ENCODE peak calls at places on chromosomes 4 and X, in seven cellular contexts. I is transverse colon; E is naive thymus-derived CD4-positive, alpha-beta T cell; N is lower leg skin; U is left ventricle myocardium inferior; O is right lobe of liver; R is mucosa of descending colon. B is an unnamed sample.

GRCh38 chrX:154490021-154490413 is 412 bp downstream of the SLC10A3 start:
- DNase-seq in I (peak; percentile 30), E (no peak), N (no peak), U (no peak), O (no peak), R (peak; percentile 72), B (no peak)

GRCh38 chr4:89558147-89558546 is 250.5 kb upstream of the GPRIN3 start:
- DNase-seq in I (no peak), E (no peak), N (no peak), U (no peak), O (no peak), R (no peak), B (no peak)

GRCh38 chr4:77236806-77237205 is 79.8 kb downstream of the CCNG2 start:
- DNase-seq in I (no peak), E (no peak), N (no peak), U (no peak), O (no peak), R (no peak), B (no peak)

GRCh38 chrX:152896450-152896849 is 1.4 kb upstream of the ZNF185 start:
- DNase-seq in I (no peak), E (no peak), N (no peak), U (no peak), O (no peak), R (no peak), B (no peak)

GRCh38 chr4:74423101-74423500 is 21.8 kb upstream of the AREG start:
- DNase-seq in I (no peak), E (no peak), N (no peak), U (peak; percentile 51), O (no peak), R (no peak), B (no peak)

GRCh38 chr4:8035371-8035780 is 95.7 kb upstream of the AFAP1 start:
- DNase-seq in I (no peak), E (no peak), N (no peak), U (no peak), O (no peak), R (peak; percentile 6), B (peak; percentile 25)

GRCh38 chr4:82744284-82744963 is 54.2 kb downstream of the SCD5 start:
- DNase-seq in I (no peak), E (no peak), N (no peak), U (no peak), O (no peak), R (no peak), B (peak; percentile 61)

GRCh38 chrX:104284407-104285000 is 29.8 kb upstream of the ESX1 start:
- DNase-seq in I (no peak), E (no peak), N (no peak), U (no peak), O (no peak), R (no peak), B (no peak)

GRCh38 chrX:31547416-31547815 is 475.6 kb upstream of the FTHL17 start:
- DNase-seq in I (no peak), E (no peak), N (no peak), U (no peak), O (no peak), R (no peak), B (no peak)

GRCh38 chr4:87505862-87506261 is 23.3 kb downstream of the SPARCL1 start:
- DNase-seq in I (no peak), E (no peak), N (no peak), U (no peak), O (no peak), R (no peak), B (no peak)

GRCh38 chr4:25863347-25863784 is 578 bp upstream of the SEL1L3 start:
- DNase-seq in I (peak; percentile 86), E (no peak), N (no peak), U (no peak), O (peak; percentile 56), R (peak; percentile 92), B (peak; percentile 60)

GRCh38 chr4:150415213-150415612 is 166.7 kb upstream of the MAB21L2 start:
- DNase-seq in I (no peak), E (no peak), N (no peak), U (no peak), O (no peak), R (no peak), B (no peak)

GRCh38 chr4:123649644-123650356 is 253.2 kb downstream of the SPRY1 start:
- DNase-seq in I (peak; percentile 38), E (no peak), N (peak; percentile 50), U (no peak), O (peak; percentile 24), R (no peak), B (peak; percentile 38)

GRCh38 chr4:184384810-184385557 is 89.4 kb downstream of the IRF2 start:
- DNase-seq in I (no peak), E (no peak), N (no peak), U (no peak), O (peak; percentile 43), R (no peak), B (no peak)

GRCh38 chr4:146192060-146192459 is 16.5 kb downstream of the LSM6 start:
- DNase-seq in I (peak; percentile 46), E (no peak), N (peak; percentile 49), U (peak; percentile 18), O (no peak), R (no peak), B (no peak)

GRCh38 chr4:84631573-84631972 is 48.6 kb downstream of the CDS1 start:
- DNase-seq in I (no peak), E (no peak), N (no peak), U (no peak), O (no peak), R (no peak), B (no peak)

GRCh38 chr4:128394778-128395177 is 107.2 kb upstream of the PGRMC2 start:
- DNase-seq in I (no peak), E (no peak), N (peak; percentile 60), U (no peak), O (no peak), R (no peak), B (no peak)
- H3K4me3 ChIP-seq in I (no peak overlapping the region), E (no peak overlapping the region), N (no peak overlapping the region), U (no peak overlapping the region), O (no peak overlapping the region), R (no peak overlapping the region), B (no peak overlapping the region)

DNA sequence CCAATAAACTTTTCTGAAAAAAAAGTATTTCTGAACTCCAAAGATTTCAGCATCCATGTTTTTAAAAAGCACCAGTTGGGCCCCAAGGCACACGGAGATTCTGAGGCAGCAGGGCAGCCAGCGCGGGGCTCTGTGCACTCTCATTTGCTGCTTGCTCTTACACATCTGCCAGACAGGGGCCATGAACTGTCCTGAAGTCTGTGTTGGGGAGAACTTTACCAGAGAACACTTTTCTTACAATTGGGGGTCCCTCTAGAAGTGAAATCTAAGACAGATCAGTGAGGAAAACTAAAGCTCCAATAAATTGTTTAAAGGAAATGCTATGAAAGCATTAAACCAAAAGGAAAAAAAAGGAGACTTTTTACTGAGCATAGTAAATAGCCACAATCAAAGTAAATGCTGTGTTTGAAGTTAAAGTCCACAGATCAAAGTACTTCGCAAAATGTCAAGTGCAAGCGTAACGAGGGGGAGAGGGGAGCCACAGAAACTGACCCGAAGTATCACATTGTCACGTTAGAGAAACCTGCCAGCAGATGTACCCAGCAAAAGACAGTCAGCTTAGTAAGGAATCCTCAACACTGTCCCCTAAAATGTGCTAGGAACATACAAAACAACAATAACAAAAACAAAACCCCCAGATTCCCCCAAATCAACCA is 37.8 kb downstream of the SORBS2 start:
- DNase-seq in I (no peak), E (no peak), N (no peak), U (no peak), O (peak; percentile 42), R (no peak), B (no peak)
- H3K4me3 ChIP-seq in I (peak overlapping the region; percentile 13), E (no peak overlapping the region), N (no peak overlapping the region), U (peak overlapping the region; percentile 65), O (peak overlapping the region; percentile 1), R (no peak overlapping the region), B (no peak overlapping the region)

GRCh38 chrX:119240356-119240755 is 4.3 kb downstream of the PGRMC1 start:
- DNase-seq in I (no peak), E (no peak), N (no peak), U (no peak), O (no peak), R (no peak), B (no peak)

GRCh38 chrX:119237526-119238035 is 1.5 kb downstream of the PGRMC1 start:
- DNase-seq in I (no peak), E (no peak), N (no peak), U (no peak), O (no peak), R (no peak), B (no peak)

GRCh38 chrX:119236599-119237525 is 777 bp downstream of the PGRMC1 start:
- DNase-seq in I (peak; percentile 50), E (peak; percentile 3), N (peak; percentile 30), U (peak; percentile 20), O (peak; percentile 48), R (peak; percentile 60), B (no peak)

GRCh38 chrX:119235872-119236598 is at the start of gene PGRMC1:
- DNase-seq in I (peak; percentile 84), E (peak; percentile 75), N (peak; percentile 73), U (peak; percentile 82), O (peak; percentile 87), R (peak; percentile 87), B (peak; percentile 85)

DNA sequence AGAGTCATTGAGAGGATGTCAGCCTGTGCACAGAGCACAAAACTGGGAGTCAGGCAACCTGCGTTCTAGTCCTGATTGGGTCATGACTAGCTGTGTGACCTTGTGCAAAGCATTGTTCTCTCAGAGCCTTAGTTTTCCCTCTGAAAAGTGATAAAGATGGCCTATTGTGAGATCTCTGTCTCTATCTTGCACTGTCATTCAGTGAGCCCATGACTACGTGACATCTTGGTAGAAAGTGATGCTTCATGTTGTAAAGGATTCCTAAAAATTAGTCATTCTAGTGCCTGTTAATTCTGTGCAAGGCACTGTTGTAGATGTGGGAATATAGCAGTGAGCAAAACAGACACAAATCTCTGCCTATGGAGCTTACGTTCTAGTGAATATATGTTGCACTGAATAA is 2.5 kb downstream of the PGRMC1 start:
- DNase-seq in I (no peak), E (no peak), N (no peak), U (no peak), O (no peak), R (no peak), B (no peak)
- H3K4me3 ChIP-seq in I (no peak overlapping the region), E (no peak overlapping the region), N (no peak overlapping the region), U (peak overlapping the region; percentile 85), O (no peak overlapping the region), R (no peak overlapping the region), B (no peak overlapping the region)

GRCh38 chr4:118741456-118741855 is 56.3 kb downstream of the METTL14 start:
- DNase-seq in I (no peak), E (no peak), N (no peak), U (no peak), O (no peak), R (no peak), B (no peak)
- H3K4me3 ChIP-seq in I (no peak overlapping the region), E (no peak overlapping the region), N (no peak overlapping the region), U (peak overlapping the region; percentile 40), O (no peak overlapping the region), R (no peak overlapping the region), B (no peak overlapping the region)

B was measured in left lung.